ENCODE peak calls at places on chromosomes 16 and 17, in seven cellular contexts. W, U, N, D, F, Q and M are unnamed samples.

GRCh38 chr16:9092282-9092962 is 978 bp downstream of the HAPSTR1 start:
- DNase-seq in W (peak), U (peak), N (no peak), D (peak), F (peak), Q (peak), M (peak)

GRCh38 chr17:1241904-1242303 is 28.3 kb upstream of the BHLHA9 start:
- DNase-seq in W (no peak), U (no peak), N (peak), D (no peak), F (no peak), Q (no peak), M (no peak)

GRCh38 chr17:35011671-35012216 is 31.4 kb downstream of the LIG3 start:
- DNase-seq in W (no peak), U (no peak), N (no peak), D (no peak), F (no peak), Q (no peak), M (no peak)

GRCh38 chr17:34110315-34110714 is 144.8 kb upstream of the CCL2 start:
- DNase-seq in W (no peak), U (no peak), N (no peak), D (no peak), F (peak), Q (no peak), M (no peak)

GRCh38 chr16:29775742-29776408 is 2.2 kb upstream of the ZG16 start:
- DNase-seq in W (no peak), U (no peak), N (peak), D (no peak), F (no peak), Q (no peak), M (no peak)

GRCh38 chr17:17226451-17227265 is 10.3 kb downstream of the FLCN start:
- DNase-seq in W (no peak), U (peak), N (no peak), D (no peak), F (no peak), Q (no peak), M (no peak)

GRCh38 chr16:54193656-54194007 is 93.0 kb downstream of the IRX3 start:
- DNase-seq in W (peak), U (peak), N (peak), D (peak), F (peak), Q (peak), M (peak)

GRCh38 chr16:68083239-68083781 is 1.9 kb upstream of the NFATC3 start:
- DNase-seq in W (no peak), U (no peak), N (no peak), D (no peak), F (no peak), Q (no peak), M (peak)

GRCh38 chr16:89357055-89357454 is 133.3 kb downstream of the ANKRD11 start:
- DNase-seq in W (no peak), U (peak), N (no peak), D (no peak), F (no peak), Q (no peak), M (no peak)

GRCh38 chr16:48641770-48642169 is 31.8 kb upstream of the N4BP1 start:
- DNase-seq in W (no peak), U (no peak), N (no peak), D (no peak), F (no peak), Q (no peak), M (no peak)

GRCh38 chr17:30530346-30531025 is 53.3 kb downstream of the GOSR1 start:
- DNase-seq in W (no peak), U (no peak), N (peak), D (no peak), F (no peak), Q (no peak), M (no peak)

GRCh38 chr17:6430769-6431168 is 4.2 kb downstream of the AIPL1 start:
- DNase-seq in W (no peak), U (no peak), N (no peak), D (no peak), F (no peak), Q (no peak), M (no peak)

GRCh38 chr16:48193846-48194245 is 38.1 kb upstream of the ABCC12 start:
- DNase-seq in W (no peak), U (no peak), N (no peak), D (no peak), F (no peak), Q (no peak), M (no peak)

GRCh38 chr17:81567191-81567590 is 15.0 kb upstream of the FAAP100 start:
- DNase-seq in W (no peak), U (no peak), N (no peak), D (no peak), F (no peak), Q (no peak), M (no peak)

GRCh38 chr16:23079683-23080221 is 69.5 kb downstream of the USP31 start:
- DNase-seq in W (no peak), U (no peak), N (no peak), D (no peak), F (no peak), Q (no peak), M (no peak)

GRCh38 chr16:71903608-71904007 is 8.3 kb downstream of the IST1 start:
- DNase-seq in W (no peak), U (no peak), N (no peak), D (no peak), F (no peak), Q (no peak), M (no peak)

GRCh38 chr17:79670537-79671386 is 59.9 kb upstream of the RBFOX3 start:
- DNase-seq in W (no peak), U (peak), N (no peak), D (no peak), F (no peak), Q (no peak), M (no peak)

GRCh38 chr16:15538484-15538883 is 104.1 kb downstream of the BMERB1 start:
- DNase-seq in W (no peak), U (no peak), N (no peak), D (no peak), F (no peak), Q (no peak), M (no peak)

GRCh38 chr17:54974758-54975157 is 6.2 kb downstream of the STXBP4 start:
- DNase-seq in W (no peak), U (no peak), N (no peak), D (no peak), F (no peak), Q (no peak), M (no peak)

GRCh38 chr16:31224092-31224955 is 7.4 kb upstream of the PYDC1 start:
- DNase-seq in W (no peak), U (no peak), N (no peak), D (no peak), F (no peak), Q (no peak), M (no peak)

GRCh38 chr17:47692895-47693666 is 880 bp upstream of the TBKBP1 start:
- DNase-seq in W (no peak), U (peak), N (no peak), D (peak), F (no peak), Q (no peak), M (no peak)

GRCh38 chr16:89633064-89633631 is 19.7 kb downstream of the DPEP1 start:
- DNase-seq in W (no peak), U (no peak), N (peak), D (no peak), F (no peak), Q (no peak), M (no peak)

GRCh38 chr17:42682400-42683384 is at the start of gene CNTNAP1:
- DNase-seq in W (peak), U (peak), N (peak), D (no peak), F (peak), Q (peak), M (peak)

GRCh38 chr17:56939869-56940484 is 20.9 kb downstream of the COIL start:
- DNase-seq in W (no peak), U (no peak), N (no peak), D (peak), F (peak), Q (no peak), M (no peak)

GRCh38 chr17:14303343-14304221 is 2.7 kb downstream of the HS3ST3B1 start:
- DNase-seq in W (no peak), U (no peak), N (no peak), D (no peak), F (no peak), Q (no peak), M (no peak)

GRCh38 chr16:25279491-25279890 is 21.8 kb upstream of the ZKSCAN2 start:
- DNase-seq in W (no peak), U (no peak), N (no peak), D (no peak), F (no peak), Q (no peak), M (no peak)

GRCh38 chr17:47604268-47604927 is 45.3 kb upstream of the KPNB1 start:
- DNase-seq in W (peak), U (no peak), N (peak), D (no peak), F (no peak), Q (peak), M (no peak)

GRCh38 chr16:67678354-67679023 is 11.9 kb downstream of the C16orf86 start:
- DNase-seq in W (no peak), U (no peak), N (no peak), D (no peak), F (no peak), Q (no peak), M (no peak)

GRCh38 chr17:1232786-1233185 is 37.5 kb upstream of the BHLHA9 start:
- DNase-seq in W (no peak), U (no peak), N (peak), D (no peak), F (no peak), Q (no peak), M (no peak)

GRCh38 chr17:61770043-61770442 is 93.3 kb downstream of the BRIP1 start:
- DNase-seq in W (no peak), U (no peak), N (peak), D (no peak), F (no peak), Q (no peak), M (no peak)

GRCh38 chr17:48586355-48586924 is 3.6 kb downstream of the HOXB3 start:
- DNase-seq in W (no peak), U (no peak), N (no peak), D (no peak), F (no peak), Q (no peak), M (no peak)

GRCh38 chr17:80504671-80505413 is 28.4 kb upstream of the NPTX1 start:
- DNase-seq in W (no peak), U (no peak), N (peak), D (peak), F (no peak), Q (no peak), M (no peak)

GRCh38 chr17:75619506-75620431 is 13.5 kb upstream of the SMIM5 start:
- DNase-seq in W (no peak), U (no peak), N (no peak), D (peak), F (peak), Q (no peak), M (no peak)

GRCh38 chr16:56632160-56632847 is at the start of gene MT1M:
- DNase-seq in W (peak), U (peak), N (no peak), D (no peak), F (no peak), Q (no peak), M (peak)

GRCh38 chr16:48978501-48978900 is 303.1 kb downstream of the CBLN1 start:
- DNase-seq in W (no peak), U (no peak), N (no peak), D (no peak), F (no peak), Q (no peak), M (no peak)

DNA sequence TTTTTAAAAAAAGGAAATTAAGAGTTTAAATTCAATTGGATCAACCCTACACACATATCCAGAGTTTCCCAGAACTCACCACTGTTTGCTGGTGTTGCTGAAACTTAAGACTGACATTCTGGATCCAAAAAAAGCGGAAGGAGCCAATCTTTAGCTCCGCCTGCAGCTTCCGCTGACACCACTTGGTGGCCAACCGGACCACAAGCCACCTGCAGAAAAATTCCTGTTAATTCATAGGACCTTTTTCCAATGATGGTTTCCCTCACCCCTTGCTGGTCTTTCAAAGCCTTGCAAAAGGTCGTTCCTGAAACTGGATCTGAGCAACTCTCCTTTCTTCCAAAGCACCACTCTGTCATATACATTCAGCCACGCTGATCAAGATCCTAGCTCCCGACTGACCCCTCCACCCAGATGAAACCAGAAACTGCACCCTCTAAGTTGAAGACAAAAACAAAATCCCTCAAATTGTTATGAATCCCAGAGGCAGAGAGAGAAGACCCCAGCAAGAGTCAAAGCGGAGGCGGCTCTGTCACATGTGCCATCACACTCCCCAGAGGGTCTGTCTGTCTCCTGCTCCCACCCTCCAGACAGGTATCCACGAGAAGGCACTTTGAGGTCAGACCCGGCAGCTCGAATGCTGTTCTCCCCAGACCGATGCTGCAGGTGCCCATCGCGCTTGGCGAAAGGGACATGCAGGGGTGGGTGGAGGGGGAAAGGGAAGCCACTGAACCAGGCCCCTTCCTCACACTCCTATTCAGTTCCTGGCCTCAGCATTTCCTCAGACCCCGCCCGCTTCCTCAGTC is 778 bp downstream of the BLTP2 start:
- DNase-seq in W (peak), U (no peak), N (peak), D (peak), F (peak), Q (peak), M (peak)
- H3K27ac ChIP-seq in W (peak), U (peak), N (no peak), D (peak), F (peak), Q (peak), M (peak)

GRCh38 chr17:43754947-43755346 is 3.6 kb downstream of the SOST start:
- DNase-seq in W (no peak), U (peak), N (no peak), D (no peak), F (no peak), Q (no peak), M (no peak)
- H3K4me3 ChIP-seq in W (peak), U (no peak), N (no peak), D (no peak), F (no peak), Q (peak), M (no peak)

GRCh38 chr16:86649875-86650274 is 71.5 kb downstream of the FOXL1 start:
- DNase-seq in W (no peak), U (no peak), N (no peak), D (no peak), F (no peak), Q (no peak), M (no peak)

GRCh38 chr16:86653289-86654006 is 75.1 kb downstream of the FOXL1 start:
- DNase-seq in W (peak), U (no peak), N (peak), D (no peak), F (no peak), Q (peak), M (no peak)

GRCh38 chr16:86647561-86647960 is 69.2 kb downstream of the FOXL1 start:
- DNase-seq in W (no peak), U (no peak), N (no peak), D (no peak), F (no peak), Q (no peak), M (no peak)

GRCh38 chr16:86651013-86651627 is 72.8 kb downstream of the FOXL1 start:
- DNase-seq in W (no peak), U (no peak), N (no peak), D (no peak), F (no peak), Q (no peak), M (no peak)

GRCh38 chr16:86651823-86652222 is 73.5 kb downstream of the FOXL1 start:
- DNase-seq in W (no peak), U (no peak), N (no peak), D (no peak), F (no peak), Q (no peak), M (no peak)
- H3K27ac ChIP-seq in W (peak), U (no peak), N (peak), D (no peak), F (no peak), Q (no peak), M (no peak)

DNA sequence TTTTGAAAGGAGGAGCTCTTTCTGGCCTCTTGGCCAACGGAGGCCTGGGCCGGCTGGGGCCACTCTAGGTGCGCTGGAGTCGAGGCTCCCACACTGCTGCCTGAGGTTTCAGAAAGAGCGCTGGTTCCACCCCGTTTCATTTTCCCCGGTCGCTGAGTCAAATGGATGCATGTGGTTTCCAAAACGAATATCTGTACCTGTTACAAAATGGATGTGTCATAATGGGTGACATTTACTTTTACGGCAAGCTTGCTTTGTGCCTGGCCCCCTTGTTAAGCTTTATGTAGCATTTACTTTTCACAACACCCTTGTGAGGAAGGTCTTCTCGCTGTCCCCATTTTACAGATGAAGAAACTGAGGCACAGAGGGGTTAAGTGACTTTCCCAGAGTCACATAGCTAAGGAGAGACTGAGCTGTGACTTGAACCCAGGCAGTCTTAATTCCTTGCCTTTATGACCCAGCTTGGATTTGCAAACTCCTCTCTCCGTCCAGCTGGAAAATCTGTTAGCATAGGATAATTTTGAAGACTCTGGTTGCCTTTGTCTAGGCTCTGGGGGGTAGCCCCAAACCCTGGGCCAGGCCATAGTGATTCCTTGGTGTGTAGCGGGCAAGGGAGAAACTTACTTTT is 10.6 kb downstream of the KSR1 start:
- DNase-seq in W (peak), U (no peak), N (no peak), D (no peak), F (no peak), Q (peak), M (no peak)
- H3K4me3 ChIP-seq in W (peak), U (no peak), N (no peak), D (no peak), F (no peak), Q (no peak), M (no peak)

GRCh38 chr16:87382023-87382785 is 1.4 kb downstream of the FBXO31 start:
- DNase-seq in W (no peak), U (no peak), N (no peak), D (no peak), F (no peak), Q (no peak), M (peak)

GRCh38 chr16:87384162-87384999 is 805 bp upstream of the FBXO31 start:
- DNase-seq in W (peak), U (peak), N (no peak), D (no peak), F (no peak), Q (no peak), M (peak)

GRCh38 chr16:87380403-87380802 is 3.2 kb downstream of the FBXO31 start:
- DNase-seq in W (no peak), U (no peak), N (no peak), D (no peak), F (no peak), Q (no peak), M (no peak)

GRCh38 chr16:87383522-87384161 is at the start of gene FBXO31:
- DNase-seq in W (peak), U (peak), N (peak), D (peak), F (peak), Q (peak), M (peak)

GRCh38 chr16:87380875-87381274 is 2.7 kb downstream of the FBXO31 start:
- DNase-seq in W (no peak), U (no peak), N (no peak), D (no peak), F (no peak), Q (no peak), M (no peak)
- H3K27ac ChIP-seq in W (peak), U (peak), N (peak), D (no peak), F (no peak), Q (no peak), M (peak)